ENCODE peak calls at places on chromosomes 13 and 19, in six cellular contexts. I is Panc1; S is CD8-positive, alpha-beta T cell; G is GM12878; L is cardiac fibroblast; K is breast epithelium. Z is an unnamed sample.

GRCh38 chr13:91329736-91330135 is 17.8 kb upstream of the MIR17HG start:
- DNase-seq in I (no peak), S (no peak), G (no peak), L (no peak), K (no peak), Z (no peak)

GRCh38 chr19:803686-804418 is 6.6 kb downstream of the PTBP1 start:
- DNase-seq in I (no peak), S (no peak), G (no peak), L (no peak), K (no peak), Z (no peak)

GRCh38 chr13:42412812-42413795 is 141.2 kb downstream of the AKAP11 start:
- DNase-seq in I (no peak), S (no peak), G (peak), L (peak), K (no peak), Z (peak)

GRCh38 chr19:3196933-3197205 is 11.1 kb downstream of the NCLN start:
- DNase-seq in I (no peak), S (no peak), G (no peak), L (no peak), K (no peak), Z (no peak)

GRCh38 chr13:65926750-65927171 is 1303.4 kb downstream of the PCDH9 start:
- DNase-seq in I (no peak), S (no peak), G (no peak), L (peak), K (no peak), Z (no peak)

GRCh38 chr13:107441279-107441678 is 774.1 kb downstream of the LIG4 start:
- DNase-seq in I (no peak), S (no peak), G (no peak), L (peak), K (no peak), Z (no peak)

GRCh38 chr13:24627090-24627714 is 53.0 kb upstream of the ATP12A start:
- DNase-seq in I (no peak), S (no peak), G (no peak), L (peak), K (no peak), Z (no peak)

GRCh38 chr13:50599927-50600326 is 243.6 kb downstream of the DLEU7 start:
- DNase-seq in I (no peak), S (no peak), G (no peak), L (no peak), K (no peak), Z (no peak)

GRCh38 chr13:87669379-87669978 is 1.7 kb upstream of the SLITRK5 start:
- DNase-seq in I (no peak), S (no peak), G (no peak), L (peak), K (no peak), Z (no peak)

GRCh38 chr13:29566206-29566605 is 29.3 kb downstream of the SLC7A1 start:
- DNase-seq in I (no peak), S (no peak), G (no peak), L (no peak), K (no peak), Z (no peak)

GRCh38 chr13:110457361-110457760 is 104.2 kb downstream of the RAB20 start:
- DNase-seq in I (no peak), S (no peak), G (no peak), L (no peak), K (no peak), Z (no peak)

GRCh38 chr19:31519216-31519615 is 170.0 kb upstream of the TSHZ3 start:
- DNase-seq in I (no peak), S (no peak), G (no peak), L (no peak), K (no peak), Z (no peak)

GRCh38 chr19:2255982-2256685 is at the start of gene JSRP1:
- DNase-seq in I (no peak), S (no peak), G (no peak), L (no peak), K (no peak), Z (no peak)

GRCh38 chr13:24746618-24747247 is 17.2 kb upstream of the RNF17 start:
- DNase-seq in I (no peak), S (no peak), G (no peak), L (no peak), K (no peak), Z (no peak)

DNA sequence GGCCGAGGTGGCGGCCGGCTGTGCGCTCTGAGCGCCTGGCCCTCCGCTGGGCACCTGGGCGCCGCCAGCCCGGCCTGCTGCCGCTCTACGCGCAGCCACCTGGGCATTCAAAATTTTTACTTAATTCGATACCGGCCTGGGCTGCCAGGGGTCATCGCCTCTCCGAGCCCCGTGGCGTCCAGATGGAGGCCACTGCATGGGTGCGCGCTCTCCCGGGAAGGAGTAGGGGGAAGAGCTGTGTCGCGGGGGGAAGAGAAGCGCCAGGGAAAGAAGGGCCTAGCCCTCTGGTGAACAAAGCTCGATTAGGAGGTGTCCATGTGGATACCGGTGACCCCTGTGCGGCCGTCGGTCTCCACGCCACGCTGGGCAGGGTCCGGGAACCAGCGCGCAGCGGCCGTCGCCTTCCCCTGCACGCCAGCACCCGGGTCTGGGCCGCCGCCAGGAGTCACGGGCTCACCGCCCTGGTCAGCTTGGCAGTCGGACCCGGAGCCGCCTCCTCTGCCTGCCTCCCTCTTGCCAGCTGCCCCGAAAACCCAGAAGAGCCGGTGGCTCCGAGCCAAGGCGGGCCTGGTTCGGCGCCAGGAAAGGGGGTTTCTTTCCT is 725 bp downstream of the BIVM start:
- DNase-seq in I (no peak), S (peak), G (no peak), L (no peak), K (no peak), Z (no peak)
- TF ChIP-seq CTCF in I (no peak), S (no peak), G (no peak), L (no peak), K (no peak), Z (no peak)

GRCh38 chr13:36456577-36456976 is 24.3 kb downstream of the CCNA1 start:
- DNase-seq in I (no peak), S (no peak), G (no peak), L (no peak), K (no peak), Z (no peak)
- H3K4me3 ChIP-seq in I (no peak), S (no peak), G (no peak), L (no peak), K (no peak), Z (no peak)

GRCh38 chr19:9945319-9945966 is 9.1 kb upstream of the OLFM2 start:
- DNase-seq in I (no peak), S (no peak), G (no peak), L (peak), K (peak), Z (no peak)
- TF ChIP-seq CTCF in I (no peak), S (no peak), G (no peak), L (no peak), K (no peak), Z (no peak)

GRCh38 chr19:11418166-11418517 is 972 bp downstream of the RGL3 start:
- DNase-seq in I (no peak), S (no peak), G (no peak), L (no peak), K (no peak), Z (no peak)
- H3K4me3 ChIP-seq in I (peak), S (no peak), G (no peak), L (no peak), K (peak), Z (no peak)

GRCh38 chr19:11792942-11793341 is 5.4 kb upstream of the ZNF491 start:
- DNase-seq in I (no peak), S (no peak), G (no peak), L (no peak), K (no peak), Z (no peak)

GRCh38 chr19:11798391-11799296 is at the start of gene ZNF491:
- DNase-seq in I (peak), S (peak), G (no peak), L (peak), K (peak), Z (peak)

GRCh38 chr19:11797491-11797890 is 832 bp upstream of the ZNF491 start:
- DNase-seq in I (peak), S (peak), G (peak), L (peak), K (peak), Z (peak)
- TF ChIP-seq CTCF in I (peak), S (peak), G (peak), L (peak), K (peak), Z (peak)

GRCh38 chr19:55173717-55174409 is 6.2 kb downstream of the SYT5 start:
- DNase-seq in I (peak), S (no peak), G (no peak), L (peak), K (no peak), Z (no peak)
- H3K4me3 ChIP-seq in I (peak), S (peak), G (no peak), L (peak), K (peak), Z (peak)

GRCh38 chr13:73060251-73061160 is 1.7 kb downstream of the KLF5 start:
- DNase-seq in I (no peak), S (no peak), G (no peak), L (peak), K (no peak), Z (no peak)

GRCh38 chr13:73058432-73058740 is 419 bp upstream of the KLF5 start:
- DNase-seq in I (no peak), S (no peak), G (no peak), L (no peak), K (no peak), Z (no peak)

GRCh38 chr13:73058741-73059459 is at the start of gene KLF5:
- DNase-seq in I (no peak), S (peak), G (peak), L (peak), K (peak), Z (peak)

GRCh38 chr13:73061478-73062275 is 2.9 kb downstream of the KLF5 start:
- DNase-seq in I (no peak), S (no peak), G (no peak), L (no peak), K (no peak), Z (no peak)

DNA sequence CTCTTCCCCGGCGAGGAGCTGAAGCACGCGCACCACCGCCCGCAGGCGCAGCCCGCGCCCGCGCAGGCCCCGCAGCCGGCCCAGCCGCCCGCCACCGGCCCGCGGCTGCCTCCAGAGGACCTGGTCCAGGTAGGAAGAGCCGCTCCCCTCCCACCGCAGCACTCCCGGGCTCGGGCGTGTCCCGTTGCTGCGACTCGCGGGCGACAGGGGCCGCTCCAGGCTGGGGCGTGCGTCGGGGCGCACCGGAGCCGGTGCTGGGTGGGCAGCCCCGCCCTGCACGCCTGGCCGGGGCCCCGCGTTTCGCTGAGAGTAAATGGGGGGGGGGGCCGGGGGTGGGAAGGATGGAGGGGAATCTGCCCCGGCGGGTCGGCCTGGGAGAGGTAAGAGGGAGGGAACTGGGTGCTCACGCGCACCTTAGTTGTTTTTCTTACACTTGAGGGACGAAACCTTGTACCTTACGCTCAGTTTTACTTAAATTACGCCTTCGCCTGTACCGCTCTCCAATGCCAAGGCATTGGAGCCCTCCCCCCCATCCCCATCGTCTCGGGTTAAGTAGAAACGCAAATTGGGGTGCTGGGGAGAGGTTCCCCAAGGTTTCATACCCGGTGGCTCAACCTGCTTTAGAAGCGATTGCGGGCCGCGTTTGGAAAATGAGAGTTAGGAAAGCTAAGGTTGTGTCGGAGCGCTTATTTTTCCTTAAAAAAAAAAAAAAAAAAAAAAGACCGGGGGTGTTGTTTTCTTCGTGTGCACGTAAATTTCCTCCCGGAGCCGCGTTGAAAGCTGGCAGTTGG is 850 bp downstream of the KLF5 start:
- DNase-seq in I (no peak), S (peak), G (no peak), L (no peak), K (peak), Z (no peak)
- TF ChIP-seq CTCF in I (peak), S (no peak), G (peak), L (no peak), K (no peak), Z (no peak)

Z was measured in GM12864.